ENCODE peak calls at places on chromosome 18, in five cellular contexts. F is ovary, M is neural progenitor cell, Q is IMR-90, Y is spleen. X is an unnamed sample. For H3K27me3, the result is how much of the 10 kb centered on the place peaks cover.

GRCh38 chr18:10454800-10455550 is 540 bp downstream of the APCDD1 start:
- DNase-seq in F (peak), M (no peak), Q (peak), Y (no peak), X (no peak)

GRCh38 chr18:71105078-71105819 is 816.4 kb downstream of the SOCS6 start:
- DNase-seq in F (no peak), M (peak), Q (peak), Y (no peak), X (no peak)

GRCh38 chr18:2909431-2910140 is 62.8 kb downstream of the EMILIN2 start:
- DNase-seq in F (no peak), M (no peak), Q (no peak), Y (no peak), X (no peak)

GRCh38 chr18:28826062-28826565 is 649.2 kb upstream of the CDH2 start:
- DNase-seq in F (no peak), M (no peak), Q (no peak), Y (no peak), X (no peak)

GRCh38 chr18:73924836-73925235 is 222.8 kb downstream of the FBXO15 start:
- DNase-seq in F (no peak), M (no peak), Q (peak), Y (no peak), X (no peak)

GRCh38 chr18:34117319-34117718 is 107.4 kb downstream of the NOL4 start:
- DNase-seq in F (no peak), M (peak), Q (no peak), Y (no peak), X (no peak)

GRCh38 chr18:42649636-42650035 is 465.8 kb downstream of the RIT2 start:
- DNase-seq in F (no peak), M (no peak), Q (no peak), Y (no peak), X (no peak)

GRCh38 chr18:68728301-68728700 is 13.4 kb upstream of the TMX3 start:
- DNase-seq in F (no peak), M (no peak), Q (no peak), Y (no peak), X (no peak)

GRCh38 chr18:49001111-49001510 is 50.3 kb upstream of the SMAD7 start:
- DNase-seq in F (no peak), M (no peak), Q (no peak), Y (no peak), X (no peak)

GRCh38 chr18:61333271-61333745 is at the start of gene CDH20:
- DNase-seq in F (no peak), M (peak), Q (no peak), Y (no peak), X (no peak)

GRCh38 chr18:13362617-13363016 is 144.1 kb downstream of the LDLRAD4 start:
- DNase-seq in F (no peak), M (no peak), Q (no peak), Y (no peak), X (no peak)

GRCh38 chr18:77749189-77749588 is 499.5 kb downstream of the GALR1 start:
- DNase-seq in F (no peak), M (peak), Q (no peak), Y (no peak), X (no peak)

GRCh38 chr18:46182633-46183401 is 78.6 kb downstream of the HAUS1 start:
- DNase-seq in F (no peak), M (no peak), Q (peak), Y (no peak), X (no peak)

GRCh38 chr18:51039138-51040112 is 9.4 kb downstream of the SMAD4 start:
- DNase-seq in F (no peak), M (no peak), Q (peak), Y (no peak), X (no peak)

GRCh38 chr18:8034674-8035073 is 467.6 kb downstream of the PTPRM start:
- DNase-seq in F (no peak), M (no peak), Q (no peak), Y (no peak), X (no peak)

GRCh38 chr18:36271153-36271552 is 26.4 kb upstream of the FHOD3 start:
- DNase-seq in F (no peak), M (no peak), Q (no peak), Y (no peak), X (no peak)

GRCh38 chr18:3604626-3605408 is 154.8 kb downstream of the TGIF1 start:
- DNase-seq in F (no peak), M (peak), Q (peak), Y (peak), X (no peak)

GRCh38 chr18:46035701-46036680 is 36.1 kb downstream of the PSTPIP2 start:
- DNase-seq in F (no peak), M (no peak), Q (peak), Y (no peak), X (no peak)

GRCh38 chr18:48687694-48688042 is 148.8 kb downstream of the CTIF start:
- DNase-seq in F (no peak), M (no peak), Q (no peak), Y (no peak), X (no peak)

GRCh38 chr18:13407484-13407883 is 188.9 kb downstream of the LDLRAD4 start:
- DNase-seq in F (no peak), M (no peak), Q (no peak), Y (no peak), X (no peak)

GRCh38 chr18:53458266-53458665 is 766.2 kb downstream of the MBD2 start:
- DNase-seq in F (no peak), M (no peak), Q (no peak), Y (no peak), X (no peak)

GRCh38 chr18:12278153-12278764 is 24.1 kb downstream of the CIDEA start:
- DNase-seq in F (peak), M (peak), Q (peak), Y (no peak), X (no peak)

GRCh38 chr18:5890261-5890605 is 5.1 kb downstream of the TMEM200C start:
- DNase-seq in F (no peak), M (no peak), Q (no peak), Y (no peak), X (no peak)

GRCh38 chr18:5891361-5892215 is 3.7 kb downstream of the TMEM200C start:
- DNase-seq in F (no peak), M (no peak), Q (no peak), Y (peak), X (no peak)

GRCh38 chr18:5892772-5893431 is 2.4 kb downstream of the TMEM200C start:
- DNase-seq in F (no peak), M (no peak), Q (peak), Y (no peak), X (no peak)

GRCh38 chr18:5894215-5894612 is 1.1 kb downstream of the TMEM200C start:
- DNase-seq in F (no peak), M (no peak), Q (peak), Y (no peak), X (no peak)

GRCh38 chr18:5890606-5891360 is 4.5 kb downstream of the TMEM200C start:
- DNase-seq in F (peak), M (peak), Q (no peak), Y (peak), X (peak)
- H3K4me3 ChIP-seq in F (peak), M (peak), Q (peak), Y (peak), X (peak)

DNA sequence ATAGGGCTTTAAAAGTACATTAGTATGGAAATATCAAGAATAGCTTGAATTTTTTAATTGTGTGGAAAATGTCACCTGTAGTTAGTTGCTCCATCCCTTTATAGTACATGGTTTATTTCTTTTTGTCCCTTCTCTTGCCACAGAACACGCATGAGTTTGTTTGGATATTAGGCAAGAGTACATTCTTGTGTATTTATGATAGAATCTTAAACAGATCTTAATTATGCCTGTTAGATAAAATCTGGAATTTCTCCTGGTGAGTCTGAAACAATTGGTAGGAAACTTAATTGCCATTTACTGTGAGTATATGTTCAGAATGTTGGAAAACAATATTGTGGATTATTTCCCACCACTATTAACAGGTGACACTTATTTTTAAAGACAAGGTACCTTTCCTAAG is 30.2 kb upstream of the CABYR start:
- DNase-seq in F (no peak), M (no peak), Q (no peak), Y (no peak), X (no peak)
- TF ChIP-seq CTCF in F (no peak), M (no peak), Q (no peak), Y (no peak), X (no peak)

GRCh38 chr18:57444301-57444759 is 9.2 kb downstream of the ONECUT2 start:
- DNase-seq in F (no peak), M (peak), Q (no peak), Y (no peak), X (no peak)
- H3K27me3 ChIP-seq in F (under half), M (half or more), Q (under half), Y (under half), X (under half)

DNA sequence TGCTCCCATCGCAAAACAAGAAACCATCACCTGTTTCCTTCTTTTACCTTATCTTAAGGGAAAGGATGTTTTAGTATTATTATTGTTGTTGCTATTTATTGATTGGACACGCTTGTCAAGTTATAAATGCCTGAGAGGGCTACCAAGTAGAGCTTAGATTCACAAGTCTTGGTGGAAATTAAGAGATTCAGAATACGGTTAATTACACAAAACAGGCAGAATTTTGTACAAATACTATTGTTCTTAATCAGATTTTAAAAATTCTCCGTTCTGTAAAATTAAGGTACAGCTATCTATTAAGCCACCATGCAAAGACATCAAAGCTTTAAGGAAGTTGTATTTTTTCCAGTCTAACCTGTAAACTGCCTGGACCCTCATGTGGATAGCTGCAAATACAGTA is 1.1 kb upstream of the ZNF521 start:
- DNase-seq in F (no peak), M (no peak), Q (no peak), Y (no peak), X (no peak)
- H3K4me3 ChIP-seq in F (no peak), M (peak), Q (peak), Y (peak), X (no peak)

GRCh38 chr18:80023173-80023572 is 11.1 kb upstream of the RBFA start:
- DNase-seq in F (no peak), M (peak), Q (no peak), Y (no peak), X (no peak)
- TF ChIP-seq CTCF in F (no peak), M (peak), Q (no peak), Y (no peak), X (peak)

DNA sequence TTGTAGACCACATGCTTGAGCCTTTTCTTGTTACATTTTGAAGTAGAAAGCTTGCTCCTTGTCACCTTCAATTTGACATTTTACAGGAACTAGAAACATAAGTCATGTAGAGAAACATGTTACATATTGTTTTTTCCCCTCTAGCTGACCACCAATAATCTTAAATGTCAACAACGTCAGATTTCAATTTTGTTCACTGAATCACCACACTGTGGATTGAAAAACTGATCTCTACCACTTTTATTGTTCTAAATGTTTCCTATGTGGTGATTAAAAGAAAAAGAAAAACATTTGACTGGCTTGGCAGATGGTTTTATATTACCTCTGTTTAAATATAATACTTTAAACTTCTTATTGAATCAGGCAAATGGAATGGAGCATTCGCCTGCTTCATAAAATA is 87.7 kb downstream of the DSEL start:
- DNase-seq in F (no peak), M (no peak), Q (peak), Y (no peak), X (no peak)
- H3K27me3 ChIP-seq in F (under half), M (under half), Q (under half), Y (under half), X (under half)

GRCh38 chr18:6449213-6449612 is 34.5 kb upstream of the L3MBTL4 start:
- DNase-seq in F (no peak), M (no peak), Q (no peak), Y (no peak), X (peak)
- H3K4me3 ChIP-seq in F (no peak), M (no peak), Q (no peak), Y (no peak), X (no peak)